ENCODE peak calls at places on chromosomes 11 and 22, in nine cellular contexts. D, T, B, H, N, Z, O, I and F are unnamed samples.

GRCh38 chr22:19523240-19524169 is 705 bp downstream of the CLDN5 start:
- DNase-seq in N (no peak), B (no peak), O (peak), H (no peak), D (no peak), I (no peak), Z (no peak), T (no peak), F (peak)

GRCh38 chr11:75193271-75193670 is 42.4 kb downstream of the SLCO2B1 start:
- DNase-seq in H (no peak), I (no peak), O (no peak), N (no peak), Z (no peak), D (no peak), B (no peak), T (no peak), F (no peak)

GRCh38 chr11:17471501-17471900 is 5.1 kb downstream of the ABCC8 start:
- DNase-seq in D (no peak), N (no peak), Z (no peak), B (no peak), T (no peak), H (no peak), O (no peak), I (no peak), F (no peak)

GRCh38 chr11:8248786-8249185 is 14.9 kb downstream of the LMO1 start:
- DNase-seq in O (no peak), I (no peak), Z (no peak), D (no peak), N (no peak), H (no peak), T (no peak), B (no peak), F (no peak)

GRCh38 chr11:121451982-121452608 is at the start of gene SORL1:
- DNase-seq in N (peak), B (peak), O (peak), D (peak), T (no peak), Z (peak), H (no peak), I (peak), F (peak)

GRCh38 chr11:102390667-102391449 is 43.8 kb downstream of the BIRC2 start:
- DNase-seq in N (no peak), T (no peak), I (peak), Z (peak), O (peak), D (peak), H (peak), B (peak), F (peak)

GRCh38 chr11:75035911-75036536 is 47.3 kb downstream of the NEU3 start:
- DNase-seq in T (no peak), Z (no peak), I (no peak), D (no peak), B (no peak), H (no peak), N (no peak), O (no peak), F (no peak)

GRCh38 chr11:72712168-72712721 is 38.0 kb upstream of the PDE2A start:
- DNase-seq in B (peak), Z (peak), T (no peak), H (no peak), N (peak), O (no peak), I (peak), D (peak), F (peak)

GRCh38 chr11:123535401-123535800 is 105.3 kb downstream of the GRAMD1B start:
- DNase-seq in T (no peak), I (no peak), D (no peak), O (no peak), H (no peak), B (no peak), Z (no peak), N (no peak), F (no peak)
- H3K4me3 ChIP-seq in T (no peak), I (no peak), D (no peak), O (no peak), H (no peak), B (no peak), Z (no peak), N (no peak), F (no peak)

GRCh38 chr22:33823552-33823951 is 96.7 kb downstream of the LARGE1 start:
- DNase-seq in B (no peak), H (no peak), Z (no peak), I (peak), N (peak), T (no peak), D (no peak), O (no peak), F (peak)

GRCh38 chr22:33821290-33821689 is 99.0 kb downstream of the LARGE1 start:
- DNase-seq in N (no peak), H (no peak), D (no peak), O (peak), I (no peak), Z (no peak), T (no peak), B (no peak), F (no peak)

GRCh38 chr22:33819743-33820142 is 100.5 kb downstream of the LARGE1 start:
- DNase-seq in H (no peak), D (no peak), I (no peak), Z (no peak), N (no peak), B (no peak), O (no peak), T (no peak), F (no peak)
- TF ChIP-seq CTCF in H (no peak), D (no peak), I (no peak), Z (no peak), N (no peak), B (no peak), O (no peak), T (no peak), F (no peak)

DNA sequence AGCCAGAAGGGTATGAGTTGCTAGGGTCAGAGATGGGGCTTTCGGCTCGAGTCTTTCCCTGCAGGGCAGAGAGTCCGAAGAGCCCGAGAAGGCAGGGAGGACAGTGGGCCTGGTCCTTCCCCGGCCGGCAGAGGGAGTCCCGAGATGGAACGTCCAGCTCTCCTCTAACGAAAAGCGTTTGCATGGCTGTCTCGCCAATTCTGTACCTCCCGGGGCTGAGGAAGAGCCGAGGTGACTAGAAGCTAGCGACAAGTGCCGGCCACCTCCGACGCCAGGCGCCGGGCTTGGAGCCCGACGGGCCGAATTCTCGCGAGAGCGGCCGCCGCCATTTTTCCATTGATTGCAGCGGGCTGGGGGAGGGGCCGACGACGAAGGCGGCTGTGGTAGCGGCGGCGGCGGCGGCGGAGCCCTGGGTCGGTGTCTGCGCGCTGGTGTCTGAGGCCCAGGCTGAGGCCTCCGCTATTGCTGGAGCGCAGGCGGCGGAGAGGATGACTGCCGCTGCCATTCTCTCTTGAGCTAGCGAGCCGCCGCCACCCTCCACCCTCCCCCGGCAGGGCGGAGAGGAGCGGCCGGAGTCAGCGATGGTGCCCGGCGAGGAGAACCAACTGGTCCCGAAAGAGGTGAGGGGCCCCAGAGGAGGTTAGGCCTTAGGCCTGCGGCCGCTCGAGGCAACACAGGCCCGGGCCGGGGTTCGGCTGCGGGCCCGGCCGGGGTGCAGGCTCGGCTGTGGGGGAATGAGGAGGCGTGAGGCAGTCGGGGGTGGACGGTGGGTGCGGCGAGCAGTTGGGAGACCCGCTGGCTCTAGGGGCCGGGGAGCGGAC is at the start of gene USP47:
- DNase-seq in I (peak), N (peak), T (peak), B (peak), Z (peak), H (peak), O (peak), D (peak), F (peak)
- H3K4me3 ChIP-seq in I (peak), N (peak), T (peak), B (peak), Z (peak), H (peak), O (peak), D (peak), F (peak)

DNA sequence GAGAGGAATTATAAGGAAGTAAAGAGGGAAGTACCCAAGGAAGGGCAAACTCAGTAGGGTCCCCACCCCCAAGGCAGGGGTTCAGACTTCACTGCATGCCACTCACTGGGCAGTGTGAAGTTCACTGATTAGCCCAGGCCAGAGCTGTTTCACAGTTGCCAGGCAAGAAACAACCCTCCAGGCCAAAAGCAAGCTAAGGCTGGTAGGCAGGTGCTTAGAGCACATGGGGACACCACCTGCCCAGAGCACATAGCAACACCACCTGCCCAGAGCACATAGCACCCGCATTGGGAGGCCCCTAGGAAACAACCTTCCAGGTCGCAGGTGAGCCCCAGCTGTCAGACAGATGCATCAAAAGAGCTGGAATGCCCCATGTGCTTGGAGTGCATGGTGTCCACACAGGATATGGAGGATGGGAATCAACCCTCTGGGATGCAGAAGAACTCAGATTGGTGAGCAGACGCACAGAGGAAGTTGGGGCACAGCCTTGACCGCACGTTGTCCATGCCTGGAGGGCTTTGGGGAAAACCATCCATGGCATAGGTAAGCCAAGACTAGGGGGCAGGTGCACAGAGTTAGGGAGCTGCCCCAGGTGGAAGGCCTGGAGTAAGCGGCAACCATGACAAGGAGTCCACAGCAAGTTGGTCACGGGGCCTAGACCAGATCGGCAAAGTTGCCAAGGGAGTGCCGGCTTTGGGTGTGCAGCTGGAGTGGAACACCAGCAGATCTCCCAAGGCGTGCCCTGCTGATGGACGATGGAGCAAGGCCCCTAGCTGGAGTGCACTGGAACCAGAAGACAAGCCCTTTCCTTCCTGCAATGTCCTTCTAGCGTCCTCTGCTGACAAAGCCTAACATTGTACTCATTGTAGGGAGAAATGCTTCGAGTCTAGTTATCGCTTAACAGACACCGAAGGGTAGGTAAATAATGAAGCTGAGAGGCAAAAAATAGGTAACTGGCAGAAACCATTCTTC is 7.8 kb upstream of the TMEM216 start:
- DNase-seq in B (no peak), O (no peak), I (no peak), H (no peak), D (no peak), Z (no peak), T (no peak), N (no peak), F (peak)
- TF ChIP-seq CTCF in B (peak), O (peak), I (peak), H (no peak), D (no peak), Z (no peak), T (peak), N (no peak), F (peak)

GRCh38 chr22:39318507-39319283 is 728 bp downstream of the RPL3 start:
- DNase-seq in T (no peak), I (peak), H (peak), B (no peak), N (no peak), D (no peak), O (peak), Z (no peak), F (peak)

GRCh38 chr22:39316440-39317083 is 2.9 kb downstream of the RPL3 start:
- DNase-seq in D (peak), T (peak), N (peak), H (peak), B (peak), I (peak), O (peak), Z (peak), F (peak)

GRCh38 chr22:39315389-39315788 is 4.0 kb downstream of the RPL3 start:
- DNase-seq in N (no peak), I (no peak), H (no peak), T (no peak), B (peak), D (no peak), Z (no peak), O (no peak), F (peak)

GRCh38 chr22:39317756-39318506 is 1.5 kb downstream of the RPL3 start:
- DNase-seq in I (no peak), D (no peak), H (no peak), B (no peak), Z (no peak), T (no peak), O (peak), N (no peak), F (peak)

DNA sequence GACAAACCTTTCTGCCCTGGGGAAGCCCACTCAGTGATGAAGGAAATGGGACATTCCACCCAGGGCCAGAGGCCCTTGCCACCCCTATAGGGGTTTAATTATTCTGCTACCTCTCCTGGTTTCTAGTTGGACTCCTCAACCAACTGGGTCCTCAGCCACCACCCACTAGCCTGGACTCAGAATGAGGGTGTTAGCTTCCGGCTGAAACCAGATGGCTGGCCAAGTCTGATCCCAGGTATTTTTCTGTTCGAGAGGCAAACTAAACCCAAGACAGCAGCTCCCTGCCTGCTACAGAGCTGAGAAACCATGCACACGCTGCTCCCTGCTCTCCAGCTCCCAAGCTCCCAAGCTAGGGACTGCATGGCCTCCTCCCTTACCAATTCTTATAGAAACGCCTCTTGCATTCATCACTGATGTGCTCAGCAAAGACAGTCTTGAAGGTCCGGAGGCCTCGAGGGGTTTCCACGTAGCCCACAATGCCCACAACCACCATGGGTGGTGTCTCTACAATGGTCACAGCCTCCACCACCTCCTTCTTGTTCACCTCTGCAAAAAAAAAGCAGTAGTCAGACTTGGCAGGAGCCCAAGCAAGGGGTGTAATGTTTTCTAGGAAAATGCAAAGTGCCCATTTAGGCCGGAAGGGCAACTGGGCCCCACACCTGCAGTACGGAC is 2.2 kb downstream of the RPL3 start:
- DNase-seq in B (no peak), N (no peak), T (no peak), D (no peak), I (no peak), O (no peak), Z (no peak), H (no peak), F (peak)
- H3K4me3 ChIP-seq in B (peak), N (no peak), T (peak), D (peak), I (peak), O (peak), Z (peak), H (no peak), F (peak)

GRCh38 chr11:61259363-61259762 is 18.4 kb downstream of the PGA5 start:
- DNase-seq in O (no peak), Z (no peak), T (no peak), H (no peak), N (no peak), D (no peak), I (no peak), B (no peak), F (no peak)

GRCh38 chr11:61256710-61257482 is 15.9 kb downstream of the PGA5 start:
- DNase-seq in T (no peak), Z (no peak), H (no peak), D (no peak), N (no peak), B (no peak), I (no peak), O (no peak), F (no peak)

GRCh38 chr11:61258546-61258945 is 17.6 kb downstream of the PGA5 start:
- DNase-seq in D (no peak), N (no peak), Z (no peak), O (no peak), I (no peak), B (no peak), H (no peak), T (no peak), F (no peak)

DNA sequence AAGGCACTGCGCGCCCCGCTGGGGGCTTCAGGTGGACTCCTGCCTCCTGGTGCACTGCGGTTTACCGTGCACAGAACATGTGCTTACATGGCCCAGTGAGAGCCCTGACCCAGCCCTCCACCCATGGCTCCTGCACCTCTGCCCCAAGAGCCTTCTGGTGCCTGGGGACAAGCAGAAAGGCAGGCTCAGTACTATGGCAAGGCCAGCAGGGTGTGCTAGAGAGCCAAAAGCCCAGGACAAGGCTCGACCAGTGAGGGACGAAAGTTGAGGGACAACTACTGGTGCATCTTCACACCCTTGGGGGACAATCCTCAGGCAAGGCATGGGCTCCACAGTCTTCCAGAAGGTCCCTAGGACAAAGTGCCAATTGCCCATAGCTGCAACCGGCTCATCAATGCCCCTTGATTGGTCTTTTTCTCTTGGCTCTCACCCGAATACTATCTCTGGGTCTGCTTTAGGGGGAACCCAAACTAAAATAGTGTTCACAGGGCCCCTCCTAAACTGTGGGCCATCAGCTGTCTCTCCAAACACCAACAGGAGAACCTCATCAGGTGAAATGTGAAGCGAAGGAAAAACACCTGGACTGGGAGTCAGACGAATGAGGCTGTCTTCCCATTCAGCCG is 13.5 kb downstream of the PGA5 start:
- DNase-seq in D (peak), Z (peak), B (peak), H (peak), O (peak), I (peak), N (peak), T (no peak), F (peak)
- TF ChIP-seq CTCF in D (peak), Z (peak), B (peak), H (no peak), O (peak), I (peak), N (peak), T (peak), F (peak)

GRCh38 chr22:46046299-46046685 is 69.3 kb upstream of the WNT7B start:
- DNase-seq in H (no peak), I (no peak), T (no peak), D (no peak), Z (no peak), O (no peak), B (no peak), N (no peak), F (no peak)
- H3K4me3 ChIP-seq in H (no peak), I (peak), T (no peak), D (peak), Z (no peak), O (peak), B (peak), N (peak), F (no peak)

GRCh38 chr22:42277988-42278776 is 7.7 kb upstream of the TCF20 start:
- DNase-seq in B (no peak), H (no peak), I (no peak), O (no peak), N (no peak), T (no peak), Z (no peak), D (no peak), F (peak)
- TF ChIP-seq CTCF in B (no peak), H (no peak), I (no peak), O (peak), N (no peak), T (peak), Z (peak), D (peak), F (peak)

GRCh38 chr11:117807482-117808272 is 10.7 kb upstream of the DSCAML1 start:
- DNase-seq in T (no peak), D (peak), H (peak), O (peak), N (peak), Z (peak), I (peak), B (peak), F (peak)

GRCh38 chr11:117809236-117810055 is 12.4 kb upstream of the DSCAML1 start:
- DNase-seq in Z (peak), T (no peak), O (peak), I (no peak), B (peak), H (peak), D (peak), N (peak), F (peak)

GRCh38 chr11:117806906-117807305 is 9.9 kb upstream of the DSCAML1 start:
- DNase-seq in B (no peak), N (no peak), I (no peak), Z (no peak), T (no peak), H (no peak), D (no peak), O (no peak), F (no peak)

GRCh38 chr11:117805048-117805447 is 8.0 kb upstream of the DSCAML1 start:
- DNase-seq in I (no peak), O (no peak), B (no peak), H (no peak), D (no peak), Z (no peak), T (no peak), N (no peak), F (no peak)

DNA sequence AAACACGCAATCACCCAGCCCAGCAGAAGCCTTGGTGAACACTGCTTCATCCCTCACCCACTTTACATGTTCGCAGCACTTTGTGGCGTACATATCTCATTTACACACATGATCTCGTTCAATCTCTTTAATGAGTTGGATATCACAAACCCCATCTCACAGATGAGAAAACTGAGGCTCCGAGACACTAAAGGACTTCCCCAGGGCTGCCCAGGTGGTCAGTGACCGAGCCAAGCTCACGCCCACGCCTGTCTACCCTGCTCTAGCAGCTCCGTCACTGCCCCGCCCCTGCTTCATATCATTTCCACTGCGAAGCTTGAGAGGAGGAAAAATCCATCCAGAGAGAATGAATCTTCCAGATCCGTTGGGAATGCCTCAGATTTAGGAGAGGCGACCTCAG is 11.8 kb upstream of the DSCAML1 start:
- DNase-seq in I (no peak), Z (no peak), D (peak), N (no peak), O (no peak), T (no peak), B (no peak), H (no peak), F (no peak)
- H3K4me3 ChIP-seq in I (no peak), Z (no peak), D (peak), N (peak), O (no peak), T (no peak), B (no peak), H (no peak), F (no peak)